ENCODE peak calls at places on chromosomes 13 and 19, in nine cellular contexts. F, A, T, K, O, W, E, D and C are unnamed samples.

GRCh38 chr13:102830646-102831045 is 15.2 kb upstream of the ERCC5 start:
- DNase-seq in E (no peak), O (no peak), A (no peak), F (no peak), K (no peak), W (no peak), D (no peak), T (peak), C (no peak)

GRCh38 chr13:94595006-94595942 is 678 bp downstream of the TGDS start:
- DNase-seq in O (peak), A (no peak), W (no peak), D (no peak), K (peak), T (no peak), E (no peak), F (peak), C (peak)

GRCh38 chr19:2119916-2120785 is 23.4 kb downstream of the IZUMO4 start:
- DNase-seq in D (no peak), A (no peak), F (no peak), O (no peak), W (no peak), E (no peak), T (no peak), K (no peak), C (no peak)

GRCh38 chr13:78586706-78587105 is 16.6 kb downstream of the POU4F1 start:
- DNase-seq in D (no peak), F (no peak), O (no peak), W (no peak), T (no peak), A (no peak), E (no peak), K (no peak), C (peak)

GRCh38 chr13:91155512-91156114 is 191.9 kb upstream of the MIR17HG start:
- DNase-seq in D (no peak), A (no peak), O (no peak), K (no peak), W (no peak), F (no peak), E (no peak), T (no peak), C (no peak)

GRCh38 chr13:108185218-108185617 is 30.1 kb downstream of the LIG4 start:
- DNase-seq in A (no peak), O (no peak), F (no peak), K (no peak), W (no peak), T (no peak), D (no peak), E (no peak), C (no peak)

GRCh38 chr19:40598121-40598917 is 2.9 kb upstream of the LTBP4 start:
- DNase-seq in F (peak), O (peak), T (peak), W (no peak), A (peak), E (peak), D (no peak), K (peak), C (peak)

GRCh38 chr13:85099245-85099644 is 700.0 kb downstream of the SLITRK6 start:
- DNase-seq in A (no peak), D (no peak), W (no peak), E (no peak), T (no peak), K (no peak), O (no peak), F (no peak), C (no peak)

GRCh38 chr13:34127523-34127922 is 309.6 kb downstream of the RFC3 start:
- DNase-seq in A (no peak), W (no peak), T (no peak), F (no peak), K (no peak), E (no peak), O (no peak), D (no peak), C (no peak)

GRCh38 chr13:39370554-39370953 is 232.4 kb downstream of the LHFPL6 start:
- DNase-seq in T (no peak), F (no peak), O (no peak), K (peak), D (no peak), E (peak), A (peak), W (no peak), C (no peak)

GRCh38 chr19:21491161-21491560 is 14.2 kb upstream of the ZNF429 start:
- DNase-seq in F (no peak), T (no peak), W (no peak), O (no peak), K (peak), E (no peak), D (no peak), A (no peak), C (no peak)

GRCh38 chr13:79998386-79998785 is 342.5 kb downstream of the SPRY2 start:
- DNase-seq in D (no peak), T (no peak), E (no peak), F (no peak), O (no peak), A (no peak), K (no peak), W (no peak), C (no peak)

GRCh38 chr19:18597809-18598660 is 8.6 kb downstream of the CRLF1 start:
- DNase-seq in K (no peak), E (no peak), T (no peak), D (no peak), F (no peak), W (no peak), A (no peak), O (no peak), C (no peak)

GRCh38 chr19:31110331-31110730 is 238.9 kb downstream of the TSHZ3 start:
- DNase-seq in A (no peak), K (peak), F (no peak), D (no peak), W (no peak), T (no peak), E (no peak), O (no peak), C (peak)

GRCh38 chr19:11337080-11337479 is 2.4 kb downstream of the RAB3D start:
- DNase-seq in O (no peak), W (no peak), E (no peak), F (no peak), K (no peak), T (no peak), D (no peak), A (no peak), C (no peak)

GRCh38 chr13:72561791-72562190 is 165.6 kb downstream of the MZT1 start:
- DNase-seq in D (no peak), T (no peak), F (no peak), O (no peak), E (no peak), K (no peak), A (no peak), W (no peak), C (no peak)

GRCh38 chr19:45010306-45010705 is 9.0 kb downstream of the RELB start:
- DNase-seq in E (no peak), O (no peak), F (no peak), K (no peak), A (no peak), D (no peak), T (no peak), W (no peak), C (no peak)

GRCh38 chr13:26896986-26897668 is 136.5 kb upstream of the GPR12 start:
- DNase-seq in E (no peak), K (no peak), F (no peak), W (no peak), D (no peak), O (no peak), A (no peak), T (no peak), C (no peak)
- H3K27ac ChIP-seq in E (no peak), K (no peak), F (no peak), W (no peak), D (no peak), O (no peak), A (no peak), T (no peak), C (no peak)

GRCh38 chr13:111213964-111214726 is 99.0 kb downstream of the ARHGEF7 start:
- DNase-seq in D (no peak), A (no peak), F (no peak), O (no peak), T (no peak), K (no peak), W (no peak), E (no peak), C (no peak)
- H3K27ac ChIP-seq in D (peak), A (peak), F (no peak), O (no peak), T (no peak), K (no peak), W (no peak), E (peak), C (no peak)

DNA sequence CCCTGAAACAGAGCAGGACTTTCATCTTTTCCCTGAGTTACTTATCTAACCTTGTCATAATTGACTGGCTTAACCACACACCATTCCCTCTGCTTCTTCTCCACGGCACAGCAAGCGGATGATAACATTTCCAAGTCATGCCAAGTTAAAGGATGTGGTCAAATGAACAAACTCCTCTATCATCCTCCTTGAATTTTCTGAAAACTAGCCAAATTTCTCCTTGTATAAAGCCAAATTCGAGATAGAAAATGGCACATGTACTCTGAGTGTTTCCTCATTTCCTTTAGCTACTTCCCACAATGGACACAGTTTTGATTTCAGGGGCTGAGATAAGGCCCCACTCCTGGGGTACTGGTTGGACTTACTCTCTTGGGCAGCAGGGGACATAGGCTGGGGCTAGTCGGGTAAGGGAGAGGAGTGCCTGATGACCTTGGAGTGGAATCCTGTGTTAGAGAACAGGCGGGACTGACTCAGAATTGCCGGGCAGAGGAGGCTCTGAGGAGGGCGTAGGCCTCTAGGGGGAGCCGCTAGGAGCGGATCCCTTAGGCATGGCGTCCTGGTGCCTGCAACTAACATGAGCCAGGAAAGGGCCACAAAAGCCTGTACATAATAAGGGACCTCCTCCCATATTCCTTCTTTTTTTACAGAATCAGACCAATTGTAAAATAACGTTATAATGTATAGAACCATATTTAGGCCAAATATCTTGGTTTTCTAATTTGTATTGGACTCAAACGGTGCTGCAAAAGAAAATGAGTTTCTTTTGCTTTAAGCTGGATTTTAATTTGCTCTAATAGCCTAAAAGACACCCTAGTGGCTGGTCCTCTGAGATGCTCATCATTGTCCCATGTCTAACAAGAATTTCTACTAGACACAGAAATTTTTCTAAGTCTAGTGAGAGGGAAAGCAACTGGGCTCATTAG is 20.4 kb upstream of the TMTC4 start:
- DNase-seq in O (no peak), W (no peak), F (no peak), D (no peak), A (no peak), K (peak), T (peak), E (no peak), C (peak)
- H3K27ac ChIP-seq in O (no peak), W (no peak), F (no peak), D (no peak), A (no peak), K (no peak), T (no peak), E (no peak), C (no peak)

GRCh38 chr19:43780706-43781525 is at the start of gene KCNN4:
- DNase-seq in K (peak), E (no peak), A (no peak), D (no peak), T (no peak), F (peak), O (peak), W (no peak), C (peak)
- H3K27ac ChIP-seq in K (no peak), E (no peak), A (no peak), D (no peak), T (no peak), F (peak), O (peak), W (peak), C (no peak)

GRCh38 chr13:30698023-30698422 is 37.3 kb upstream of the ALOX5AP start:
- DNase-seq in O (no peak), K (peak), A (no peak), F (no peak), T (no peak), W (no peak), E (peak), D (no peak), C (peak)
- H3K27ac ChIP-seq in O (no peak), K (peak), A (no peak), F (no peak), T (no peak), W (no peak), E (peak), D (no peak), C (peak)

GRCh38 chr13:51644649-51645048 is 60.4 kb downstream of the WDFY2 start:
- DNase-seq in D (no peak), A (no peak), O (peak), W (no peak), K (peak), T (no peak), F (no peak), E (no peak), C (peak)
- H3K27ac ChIP-seq in D (no peak), A (peak), O (peak), W (peak), K (peak), T (peak), F (peak), E (no peak), C (peak)

DNA sequence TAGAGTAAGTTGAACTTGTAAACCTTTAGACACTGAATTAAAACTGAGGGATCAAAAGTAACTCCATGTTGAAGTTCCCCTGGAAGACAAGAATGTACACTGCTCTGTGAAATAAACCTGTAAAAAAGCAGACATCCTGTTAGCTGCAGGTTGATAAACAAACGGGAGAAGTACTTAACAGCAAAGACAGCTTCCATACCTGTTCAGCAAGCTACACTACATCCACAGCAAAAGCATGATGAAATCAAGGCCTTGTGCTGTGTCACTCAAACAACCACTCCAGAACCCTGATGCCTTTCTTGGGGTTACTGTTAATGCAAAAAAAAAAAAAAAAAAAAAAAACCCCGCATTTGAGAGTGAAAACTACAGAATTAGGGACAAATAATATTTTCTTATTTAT is 20.8 kb downstream of the ANKRD10 start:
- DNase-seq in A (no peak), T (no peak), D (no peak), E (no peak), K (no peak), O (no peak), W (no peak), F (no peak), C (no peak)
- H3K27ac ChIP-seq in A (no peak), T (no peak), D (no peak), E (no peak), K (no peak), O (no peak), W (no peak), F (no peak), C (no peak)

GRCh38 chr13:51222510-51223283 is 499 bp downstream of the FAM124A start:
- DNase-seq in E (no peak), T (no peak), K (no peak), D (no peak), A (no peak), W (no peak), O (no peak), F (no peak), C (peak)

GRCh38 chr13:51220706-51221105 is 1.5 kb upstream of the FAM124A start:
- DNase-seq in F (no peak), E (no peak), K (no peak), W (no peak), D (no peak), T (no peak), A (no peak), O (no peak), C (peak)

GRCh38 chr13:51223284-51224270 is 1.4 kb downstream of the FAM124A start:
- DNase-seq in K (no peak), W (no peak), E (no peak), A (no peak), D (no peak), F (no peak), O (no peak), T (no peak), C (no peak)

GRCh38 chr13:51221108-51221507 is 1.1 kb upstream of the FAM124A start:
- DNase-seq in F (no peak), D (no peak), K (no peak), O (no peak), T (no peak), E (no peak), A (no peak), W (no peak), C (no peak)

GRCh38 chr13:51221674-51222509 is at the start of gene FAM124A:
- DNase-seq in W (no peak), F (no peak), O (peak), T (no peak), D (no peak), K (peak), E (no peak), A (peak), C (peak)
- H3K27ac ChIP-seq in W (no peak), F (no peak), O (no peak), T (no peak), D (no peak), K (no peak), E (peak), A (peak), C (no peak)

GRCh38 chr13:49690133-49690989 is 925 bp downstream of the EBPL start:
- DNase-seq in E (no peak), F (no peak), D (no peak), K (peak), O (no peak), W (no peak), A (no peak), T (peak), C (peak)
- H3K27ac ChIP-seq in E (peak), F (peak), D (peak), K (peak), O (peak), W (peak), A (peak), T (peak), C (peak)